ENCODE peak calls at places on chromosomes 6 and 20, in four cellular contexts. J is GM12878, O is H1, N is HepG2. B is an unnamed sample.

GRCh38 chr20:13232999-13233398 is 11.9 kb downstream of the ISM1 start:
- DNase-seq in J (no peak), O (no peak), N (no peak), B (no peak)

GRCh38 chr6:26260791-26261484 is 104.1 kb upstream of the BTN3A2 start:
- DNase-seq in J (no peak), O (no peak), N (no peak), B (no peak)

GRCh38 chr20:6362245-6362644 is 239.4 kb upstream of the FERMT1 start:
- DNase-seq in J (no peak), O (no peak), N (no peak), B (no peak)

GRCh38 chr20:45088247-45088646 is 12.7 kb downstream of the KCNS1 start:
- DNase-seq in J (no peak), O (no peak), N (no peak), B (no peak)

GRCh38 chr20:49483706-49484101 is 1.2 kb upstream of the KCNB1 start:
- DNase-seq in J (no peak), O (peak; percentile 71), N (no peak), B (peak; percentile 85)

GRCh38 chr6:20790032-20790791 is 256.0 kb downstream of the CDKAL1 start:
- DNase-seq in J (no peak), O (no peak), N (no peak), B (no peak)

GRCh38 chr6:17987576-17988421 is at the start of gene KIF13A:
- DNase-seq in J (no peak), O (peak; percentile 69), N (peak; percentile 54), B (peak; percentile 93)

GRCh38 chr6:109834595-109835437 is 143.3 kb upstream of the GPR6 start:
- DNase-seq in J (no peak), O (no peak), N (no peak), B (no peak)

GRCh38 chr20:36833275-36834020 is 42.5 kb upstream of the TLDC2 start:
- DNase-seq in J (no peak), O (no peak), N (no peak), B (no peak)

GRCh38 chr20:41149679-41150131 is 12.4 kb downstream of the PLCG1 start:
- DNase-seq in J (no peak), O (no peak), N (peak; percentile 51), B (no peak)

GRCh38 chr6:148839044-148839443 is 92.2 kb downstream of the UST start:
- DNase-seq in J (no peak), O (no peak), N (no peak), B (no peak)

GRCh38 chr6:4210619-4211419 is 75.4 kb upstream of the ECI2 start:
- DNase-seq in J (no peak), O (peak; percentile 87), N (peak; percentile 48), B (peak; percentile 50)

GRCh38 chr6:154157082-154157481 is 118.0 kb downstream of the OPRM1 start:
- DNase-seq in J (no peak), O (no peak), N (no peak), B (no peak)

GRCh38 chr20:3935295-3935955 is 46.2 kb downstream of the PANK2 start:
- DNase-seq in J (no peak), O (no peak), N (no peak), B (no peak)

GRCh38 chr20:46260480-46260879 is 47.8 kb downstream of the CDH22 start:
- DNase-seq in J (no peak), O (no peak), N (no peak), B (no peak)

GRCh38 chr6:137802408-137803182 is 64.5 kb upstream of the TNFAIP3 start:
- DNase-seq in J (no peak), O (no peak), N (peak; percentile 87), B (no peak)

GRCh38 chr6:128230267-128230989 is 290.0 kb downstream of the PTPRK start:
- DNase-seq in J (no peak), O (no peak), N (peak; percentile 72), B (no peak)

GRCh38 chr6:115551510-115551909 is 509.2 kb downstream of the FRK start:
- DNase-seq in J (no peak), O (no peak), N (no peak), B (peak; percentile 12)

GRCh38 chr6:90109141-90109540 is 187.5 kb downstream of the BACH2 start:
- DNase-seq in J (no peak), O (no peak), N (no peak), B (no peak)

GRCh38 chr6:169326067-169326799 is 72.6 kb upstream of the THBS2 start:
- DNase-seq in J (no peak), O (peak; percentile 72), N (peak; percentile 54), B (peak; percentile 33)

GRCh38 chr20:14288341-14289330 is 48.8 kb downstream of the FLRT3 start:
- DNase-seq in J (no peak), O (no peak), N (peak; percentile 13), B (no peak)

GRCh38 chr6:157273756-157274088 is 49.6 kb downstream of the TMEM242 start:
- DNase-seq in J (no peak), O (no peak), N (peak; percentile 41), B (peak; percentile 70)

GRCh38 chr20:33739493-33739892 is 7.7 kb downstream of the ZNF341 start:
- DNase-seq in J (no peak), O (no peak), N (no peak), B (no peak)

GRCh38 chr6:39812853-39813533 is 20.8 kb downstream of the DAAM2 start:
- DNase-seq in J (peak; percentile 36), O (no peak), N (no peak), B (no peak)

GRCh38 chr6:52500268-52501129 is 76.4 kb downstream of the TRAM2 start:
- DNase-seq in J (no peak), O (no peak), N (no peak), B (no peak)

GRCh38 chr20:21433329-21433890 is 36.1 kb upstream of the NKX2-4 start:
- DNase-seq in J (no peak), O (no peak), N (no peak), B (no peak)

GRCh38 chr6:166420351-166420750 is 37.6 kb upstream of the MPC1 start:
- DNase-seq in J (no peak), O (no peak), N (peak; percentile 86), B (no peak)

GRCh38 chr6:73389854-73390253 is 4.8 kb upstream of the DDX43 start:
- DNase-seq in J (no peak), O (peak; percentile 47), N (no peak), B (no peak)

GRCh38 chr20:14553774-14554524 is 216.5 kb upstream of the FLRT3 start:
- DNase-seq in J (no peak), O (no peak), N (no peak), B (no peak)

GRCh38 chr6:131143319-131143718 is 8.1 kb downstream of the AKAP7 start:
- DNase-seq in J (no peak), O (no peak), N (no peak), B (no peak)

GRCh38 chr6:142975272-142975805 is 30.4 kb upstream of the HIVEP2 start:
- DNase-seq in J (no peak), O (no peak), N (peak; percentile 31), B (no peak)

GRCh38 chr6:134826889-134827737 is 122.8 kb downstream of the ALDH8A1 start:
- DNase-seq in J (no peak), O (no peak), N (no peak), B (no peak)
- TF ChIP-seq SIN3A in J (no peak), O (no peak), N (no peak), B (no peak)

GRCh38 chr6:30840922-30841643 is 43.2 kb upstream of the DDR1 start:
- DNase-seq in J (no peak), O (no peak), N (no peak), B (no peak)

GRCh38 chr6:30840084-30840921 is 44.0 kb upstream of the DDR1 start:
- DNase-seq in J (no peak), O (no peak), N (no peak), B (no peak)

GRCh38 chr6:30841644-30842504 is 42.4 kb upstream of the DDR1 start:
- DNase-seq in J (no peak), O (no peak), N (no peak), B (no peak)

GRCh38 chr6:30837870-30838269 is 46.4 kb upstream of the DDR1 start:
- DNase-seq in J (no peak), O (no peak), N (no peak), B (no peak)

DNA sequence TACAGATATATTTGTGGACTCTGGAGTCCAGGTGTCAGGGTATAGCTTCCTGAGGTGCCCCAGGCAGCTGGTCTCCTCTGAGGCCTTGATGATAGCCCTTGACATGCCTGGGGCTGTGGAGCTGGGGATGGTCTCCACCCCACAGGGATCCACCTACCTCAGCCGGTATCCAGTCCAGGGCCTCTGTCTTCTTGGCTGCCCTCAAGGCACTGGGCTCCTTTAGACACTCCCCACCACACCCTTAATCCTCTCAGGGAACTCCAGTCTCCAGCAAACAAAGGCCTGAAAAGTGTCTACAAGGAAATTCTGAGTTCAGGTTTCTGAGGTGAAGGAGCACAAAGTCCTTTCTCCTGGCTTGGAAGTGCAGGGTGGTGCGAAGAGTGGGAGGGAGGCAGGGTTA is 44.7 kb upstream of the DDR1 start:
- DNase-seq in J (no peak), O (no peak), N (no peak), B (no peak)
- TF ChIP-seq TCF12 in J (no peak), O (no peak), N (no peak), B (no peak)

GRCh38 chr6:56168601-56169000 is 78.8 kb downstream of the COL21A1 start:
- DNase-seq in J (no peak), O (no peak), N (no peak), B (no peak)

GRCh38 chr6:56176741-56177140 is 70.6 kb downstream of the COL21A1 start:
- DNase-seq in J (no peak), O (no peak), N (no peak), B (no peak)

GRCh38 chr6:56173228-56173627 is 74.2 kb downstream of the COL21A1 start:
- DNase-seq in J (no peak), O (no peak), N (no peak), B (no peak)

GRCh38 chr6:56169366-56169765 is 78.0 kb downstream of the COL21A1 start:
- DNase-seq in J (no peak), O (no peak), N (no peak), B (no peak)

DNA sequence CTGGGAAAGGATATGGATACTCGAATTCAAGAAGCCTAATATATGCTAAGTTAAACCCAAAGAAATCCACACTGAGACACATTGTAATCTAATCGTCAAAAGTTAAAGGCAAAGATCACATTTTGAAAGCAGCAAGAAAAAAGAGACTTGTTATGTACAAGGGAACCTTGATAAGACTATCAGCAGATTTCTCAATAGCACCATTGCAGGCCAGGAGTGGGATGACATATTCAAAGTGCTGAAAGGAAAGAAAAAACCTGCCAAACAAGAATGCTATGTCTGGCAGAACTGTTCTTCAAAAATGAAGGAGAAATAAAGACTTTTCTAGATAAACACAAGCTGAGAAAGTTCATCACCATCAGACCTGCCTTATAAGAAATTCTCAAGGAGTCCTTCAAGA is 75.2 kb downstream of the COL21A1 start:
- DNase-seq in J (no peak), O (no peak), N (no peak), B (no peak)
- TF ChIP-seq SIN3A in J (no peak), O (no peak), N (no peak), B (no peak)

DNA sequence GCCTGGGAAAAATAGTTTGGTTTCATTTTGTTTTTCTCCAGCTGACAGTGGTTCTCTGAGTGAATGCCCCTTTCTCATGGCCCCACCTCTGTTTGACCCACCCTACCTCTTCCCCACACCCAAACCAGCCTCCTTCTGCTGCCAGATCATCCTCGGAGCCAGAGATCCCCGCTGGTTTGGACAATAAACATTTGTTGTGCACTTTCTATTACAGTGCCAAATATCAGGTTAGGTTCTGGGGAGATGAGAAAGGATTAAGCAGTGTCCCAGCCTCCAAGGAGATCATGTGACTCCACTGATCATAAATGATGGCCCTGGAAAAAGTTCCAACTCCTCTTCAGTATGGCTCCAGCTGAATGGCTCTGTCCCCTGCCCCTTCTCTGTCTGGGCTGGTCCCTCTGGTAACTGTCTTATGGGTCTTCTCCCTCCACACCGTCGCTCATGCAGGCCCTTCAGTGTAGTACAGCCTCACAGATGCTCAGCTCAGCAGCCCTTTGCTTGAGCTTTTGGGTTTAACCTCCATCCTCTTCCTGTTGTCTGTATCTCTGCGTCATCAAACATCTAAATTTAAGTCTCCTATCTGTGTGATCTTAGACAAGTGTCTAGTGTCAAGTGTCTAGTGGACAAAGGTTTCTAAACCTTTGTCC is 17.1 kb upstream of the SERPINB1 start:
- DNase-seq in J (no peak), O (no peak), N (no peak), B (no peak)
- TF ChIP-seq TCF12 in J (no peak), O (no peak), N (no peak), B (no peak)

B was measured in SK-N-SH.